ENCODE peak calls at places on chromosome 1, in nine cellular contexts. C is mesenchymal stem cell; Q is left cardiac atrium; S is hypothalamus; F is activated CD4-positive, CD25-positive, alpha-beta regulatory T cell; R is upper lobe of left lung; Z is activated T-helper 9 cell treated with anti-CD3 and anti-CD28 coated beads, Interleukin-2, amount 50 U/mL, for 16 hours; N is stimulated activated CD8-positive, alpha-beta memory T cell treated with anti-CD3 and anti-CD28 coated beads, Interleukin-7, amount 100 ng/mL, for 1 hour; J is epithelial cell of esophagus. L is an unnamed sample.

GRCh38 chr1:88052162-88052561 is 631.9 kb upstream of the PKN2 start:
- DNase-seq in C (no peak), Q (no peak), S (no peak), F (no peak), R (no peak), Z (no peak), N (no peak), J (no peak), L (no peak)

GRCh38 chr1:204819495-204819894 is 51.2 kb upstream of the NFASC start:
- DNase-seq in C (no peak), Q (no peak), S (no peak), F (no peak), R (no peak), Z (no peak), N (no peak), J (peak), L (no peak)

GRCh38 chr1:76374111-76374510 is 299.6 kb downstream of the ST6GALNAC3 start:
- DNase-seq in C (no peak), Q (no peak), S (no peak), F (no peak), R (no peak), Z (no peak), N (no peak), J (no peak), L (no peak)

GRCh38 chr1:230823835-230824485 is 44.4 kb downstream of the C1orf198 start:
- DNase-seq in C (no peak), Q (no peak), S (no peak), F (no peak), R (no peak), Z (no peak), N (no peak), J (peak), L (no peak)

GRCh38 chr1:21022279-21023040 is 154.2 kb downstream of the EIF4G3 start:
- DNase-seq in C (peak), Q (peak), S (peak), F (no peak), R (no peak), Z (peak), N (no peak), J (peak), L (peak)

GRCh38 chr1:192477630-192478029 is 97.9 kb upstream of the RGS1 start:
- DNase-seq in C (peak), Q (no peak), S (no peak), F (no peak), R (no peak), Z (no peak), N (no peak), J (peak), L (peak)

GRCh38 chr1:46193984-46194570 is 4.2 kb downstream of the POMGNT1 start:
- DNase-seq in C (no peak), Q (no peak), S (no peak), F (no peak), R (peak), Z (no peak), N (no peak), J (no peak), L (no peak)

GRCh38 chr1:111605553-111605952 is 14.0 kb upstream of the RAP1A start:
- DNase-seq in C (no peak), Q (peak), S (no peak), F (no peak), R (no peak), Z (no peak), N (no peak), J (peak), L (no peak)

GRCh38 chr1:3529099-3529729 is 74.7 kb downstream of the ARHGEF16 start:
- DNase-seq in C (no peak), Q (peak), S (peak), F (no peak), R (no peak), Z (no peak), N (no peak), J (no peak), L (no peak)

L was measured in OCI-M1.